ENCODE peak calls at places on chromosomes 1 and 21, in nine cellular contexts. One of them, this sample, is unnamed. For H3K27me3, the result is how much of the 10 kb centered on the place peaks cover.

GRCh38 chr1:216154063-216154462 is 269.2 kb downstream of the USH2A start:
- DNase-seq in esophagus muscularis mucosa: no peak
- DNase-seq in neural progenitor cell: no peak
- DNase-seq in CD8-positive, alpha-beta T cell: no peak
- DNase-seq in H9: no peak
- DNase-seq in lower lobe of right lung: no peak
- DNase-seq in upper lobe of right lung: no peak
- DNase-seq in transverse colon: no peak
- DNase-seq in spleen: no peak
- DNase-seq in this sample: no peak

GRCh38 chr1:244063498-244063897 is 12.4 kb downstream of the ZBTB18 start:
- DNase-seq in esophagus muscularis mucosa: no peak
- DNase-seq in neural progenitor cell: no peak
- DNase-seq in CD8-positive, alpha-beta T cell: no peak
- DNase-seq in H9: no peak
- DNase-seq in lower lobe of right lung: no peak
- DNase-seq in upper lobe of right lung: no peak
- DNase-seq in transverse colon: no peak
- DNase-seq in spleen: no peak
- DNase-seq in this sample: no peak

GRCh38 chr1:181397841-181398240 is 85.5 kb upstream of the CACNA1E start:
- DNase-seq in esophagus muscularis mucosa: no peak
- DNase-seq in neural progenitor cell: no peak
- DNase-seq in CD8-positive, alpha-beta T cell: no peak
- DNase-seq in H9: no peak
- DNase-seq in lower lobe of right lung: no peak
- DNase-seq in upper lobe of right lung: no peak
- DNase-seq in transverse colon: no peak
- DNase-seq in spleen: no peak
- DNase-seq in this sample: no peak

GRCh38 chr1:74584185-74584584 is 71.8 kb upstream of the LRRC53 start:
- DNase-seq in esophagus muscularis mucosa: no peak
- DNase-seq in neural progenitor cell: no peak
- DNase-seq in CD8-positive, alpha-beta T cell: no peak
- DNase-seq in H9: no peak
- DNase-seq in lower lobe of right lung: no peak
- DNase-seq in upper lobe of right lung: no peak
- DNase-seq in transverse colon: no peak
- DNase-seq in spleen: no peak
- DNase-seq in this sample: no peak

GRCh38 chr1:33045246-33045645 is 8.6 kb upstream of the AK2 start:
- DNase-seq in esophagus muscularis mucosa: no peak
- DNase-seq in neural progenitor cell: no peak
- DNase-seq in CD8-positive, alpha-beta T cell: no peak
- DNase-seq in H9: peak
- DNase-seq in lower lobe of right lung: no peak
- DNase-seq in upper lobe of right lung: no peak
- DNase-seq in transverse colon: peak
- DNase-seq in spleen: no peak
- DNase-seq in this sample: no peak

GRCh38 chr1:179351281-179351680 is 14.5 kb upstream of the AXDND1 start:
- DNase-seq in esophagus muscularis mucosa: no peak
- DNase-seq in neural progenitor cell: no peak
- DNase-seq in CD8-positive, alpha-beta T cell: no peak
- DNase-seq in H9: no peak
- DNase-seq in lower lobe of right lung: no peak
- DNase-seq in upper lobe of right lung: no peak
- DNase-seq in transverse colon: no peak
- DNase-seq in spleen: no peak
- DNase-seq in this sample: no peak

GRCh38 chr21:37564924-37565529 is 198.5 kb downstream of the DYRK1A start:
- DNase-seq in esophagus muscularis mucosa: peak
- DNase-seq in neural progenitor cell: peak
- DNase-seq in CD8-positive, alpha-beta T cell: no peak
- DNase-seq in H9: no peak
- DNase-seq in lower lobe of right lung: no peak
- DNase-seq in upper lobe of right lung: no peak
- DNase-seq in transverse colon: no peak
- DNase-seq in spleen: no peak
- DNase-seq in this sample: peak

GRCh38 chr1:197787056-197787455 is 11.8 kb upstream of the DENND1B start:
- DNase-seq in esophagus muscularis mucosa: no peak
- DNase-seq in neural progenitor cell: no peak
- DNase-seq in CD8-positive, alpha-beta T cell: no peak
- DNase-seq in H9: no peak
- DNase-seq in lower lobe of right lung: no peak
- DNase-seq in upper lobe of right lung: no peak
- DNase-seq in transverse colon: no peak
- DNase-seq in spleen: no peak
- DNase-seq in this sample: no peak

GRCh38 chr1:3331564-3331963 is 122.9 kb upstream of the ARHGEF16 start:
- DNase-seq in esophagus muscularis mucosa: no peak
- DNase-seq in neural progenitor cell: no peak
- DNase-seq in CD8-positive, alpha-beta T cell: no peak
- DNase-seq in H9: no peak
- DNase-seq in lower lobe of right lung: no peak
- DNase-seq in upper lobe of right lung: no peak
- DNase-seq in transverse colon: no peak
- DNase-seq in spleen: no peak
- DNase-seq in this sample: no peak

GRCh38 chr1:209456878-209457277 is 126.6 kb upstream of the CAMK1G start:
- DNase-seq in esophagus muscularis mucosa: no peak
- DNase-seq in neural progenitor cell: no peak
- DNase-seq in CD8-positive, alpha-beta T cell: no peak
- DNase-seq in H9: no peak
- DNase-seq in lower lobe of right lung: no peak
- DNase-seq in upper lobe of right lung: no peak
- DNase-seq in transverse colon: no peak
- DNase-seq in spleen: no peak
- DNase-seq in this sample: no peak

GRCh38 chr1:53390261-53390660 is 62.4 kb upstream of the LRP8 start:
- DNase-seq in esophagus muscularis mucosa: no peak
- DNase-seq in neural progenitor cell: no peak
- DNase-seq in CD8-positive, alpha-beta T cell: no peak
- DNase-seq in H9: no peak
- DNase-seq in lower lobe of right lung: peak
- DNase-seq in upper lobe of right lung: no peak
- DNase-seq in transverse colon: peak
- DNase-seq in spleen: peak
- DNase-seq in this sample: no peak

GRCh38 chr1:232292246-232292645 is 337.7 kb downstream of the SIPA1L2 start:
- DNase-seq in esophagus muscularis mucosa: no peak
- DNase-seq in neural progenitor cell: no peak
- DNase-seq in CD8-positive, alpha-beta T cell: no peak
- DNase-seq in H9: no peak
- DNase-seq in lower lobe of right lung: no peak
- DNase-seq in upper lobe of right lung: no peak
- DNase-seq in transverse colon: no peak
- DNase-seq in spleen: no peak
- DNase-seq in this sample: no peak

GRCh38 chr1:147452809-147453208 is 88.5 kb upstream of the BCL9 start:
- DNase-seq in esophagus muscularis mucosa: no peak
- DNase-seq in neural progenitor cell: no peak
- DNase-seq in CD8-positive, alpha-beta T cell: no peak
- DNase-seq in H9: no peak
- DNase-seq in lower lobe of right lung: no peak
- DNase-seq in upper lobe of right lung: no peak
- DNase-seq in transverse colon: no peak
- DNase-seq in spleen: no peak
- DNase-seq in this sample: no peak

GRCh38 chr1:54869173-54869851 is 17.7 kb downstream of the DHCR24 start:
- DNase-seq in esophagus muscularis mucosa: no peak
- DNase-seq in neural progenitor cell: no peak
- DNase-seq in CD8-positive, alpha-beta T cell: no peak
- DNase-seq in H9: no peak
- DNase-seq in lower lobe of right lung: no peak
- DNase-seq in upper lobe of right lung: peak
- DNase-seq in transverse colon: no peak
- DNase-seq in spleen: no peak
- DNase-seq in this sample: no peak

GRCh38 chr1:25727026-25727818 is 72.8 kb upstream of the SELENON start:
- DNase-seq in esophagus muscularis mucosa: no peak
- DNase-seq in neural progenitor cell: no peak
- DNase-seq in CD8-positive, alpha-beta T cell: no peak
- DNase-seq in H9: no peak
- DNase-seq in lower lobe of right lung: no peak
- DNase-seq in upper lobe of right lung: no peak
- DNase-seq in transverse colon: no peak
- DNase-seq in spleen: peak
- DNase-seq in this sample: no peak

GRCh38 chr1:69290266-69290665 is 277.5 kb upstream of the LRRC7 start:
- DNase-seq in esophagus muscularis mucosa: no peak
- DNase-seq in neural progenitor cell: no peak
- DNase-seq in CD8-positive, alpha-beta T cell: no peak
- DNase-seq in H9: no peak
- DNase-seq in lower lobe of right lung: no peak
- DNase-seq in upper lobe of right lung: no peak
- DNase-seq in transverse colon: no peak
- DNase-seq in spleen: no peak
- DNase-seq in this sample: peak

GRCh38 chr1:29271724-29272123 is 35.4 kb downstream of the PTPRU start:
- DNase-seq in esophagus muscularis mucosa: no peak
- DNase-seq in neural progenitor cell: peak
- DNase-seq in CD8-positive, alpha-beta T cell: no peak
- DNase-seq in H9: peak
- DNase-seq in lower lobe of right lung: peak
- DNase-seq in upper lobe of right lung: peak
- DNase-seq in transverse colon: peak
- DNase-seq in spleen: no peak
- DNase-seq in this sample: peak

GRCh38 chr1:219480011-219480410 is 132.9 kb downstream of the ZC3H11B start:
- DNase-seq in esophagus muscularis mucosa: no peak
- DNase-seq in neural progenitor cell: no peak
- DNase-seq in CD8-positive, alpha-beta T cell: no peak
- DNase-seq in H9: no peak
- DNase-seq in lower lobe of right lung: no peak
- DNase-seq in upper lobe of right lung: no peak
- DNase-seq in transverse colon: no peak
- DNase-seq in spleen: no peak
- DNase-seq in this sample: peak

GRCh38 chr1:227038401-227038800 is 98.3 kb downstream of the COQ8A start:
- DNase-seq in esophagus muscularis mucosa: no peak
- DNase-seq in neural progenitor cell: no peak
- DNase-seq in CD8-positive, alpha-beta T cell: no peak
- DNase-seq in H9: no peak
- DNase-seq in lower lobe of right lung: no peak
- DNase-seq in upper lobe of right lung: no peak
- DNase-seq in transverse colon: no peak
- DNase-seq in spleen: no peak
- DNase-seq in this sample: no peak

GRCh38 chr1:156857532-156857931 is 1.4 kb downstream of the INSRR start:
- DNase-seq in esophagus muscularis mucosa: no peak
- DNase-seq in neural progenitor cell: no peak
- DNase-seq in CD8-positive, alpha-beta T cell: no peak
- DNase-seq in H9: no peak
- DNase-seq in lower lobe of right lung: no peak
- DNase-seq in upper lobe of right lung: no peak
- DNase-seq in transverse colon: no peak
- DNase-seq in spleen: no peak
- DNase-seq in this sample: no peak
- H3K27me3 ChIP-seq in esophagus muscularis mucosa: under half
- H3K27me3 ChIP-seq in neural progenitor cell: half or more
- H3K27me3 ChIP-seq in CD8-positive, alpha-beta T cell: under half
- H3K27me3 ChIP-seq in H9: half or more
- H3K27me3 ChIP-seq in lower lobe of right lung: half or more
- H3K27me3 ChIP-seq in upper lobe of right lung: half or more
- H3K27me3 ChIP-seq in transverse colon: half or more
- H3K27me3 ChIP-seq in spleen: under half
- H3K27me3 ChIP-seq in this sample: under half

GRCh38 chr1:17440074-17440826 is 773 bp upstream of the RCC2 start:
- DNase-seq in esophagus muscularis mucosa: no peak
- DNase-seq in neural progenitor cell: peak
- DNase-seq in CD8-positive, alpha-beta T cell: no peak
- DNase-seq in H9: no peak
- DNase-seq in lower lobe of right lung: no peak
- DNase-seq in upper lobe of right lung: no peak
- DNase-seq in transverse colon: no peak
- DNase-seq in spleen: no peak
- DNase-seq in this sample: no peak

GRCh38 chr1:17440827-17441168 is 1.3 kb upstream of the RCC2 start:
- DNase-seq in esophagus muscularis mucosa: no peak
- DNase-seq in neural progenitor cell: no peak
- DNase-seq in CD8-positive, alpha-beta T cell: no peak
- DNase-seq in H9: no peak
- DNase-seq in lower lobe of right lung: no peak
- DNase-seq in upper lobe of right lung: no peak
- DNase-seq in transverse colon: no peak
- DNase-seq in spleen: no peak
- DNase-seq in this sample: no peak

GRCh38 chr1:17438176-17438976 is 1.1 kb downstream of the RCC2 start:
- DNase-seq in esophagus muscularis mucosa: peak
- DNase-seq in neural progenitor cell: peak
- DNase-seq in CD8-positive, alpha-beta T cell: peak
- DNase-seq in H9: peak
- DNase-seq in lower lobe of right lung: peak
- DNase-seq in upper lobe of right lung: peak
- DNase-seq in transverse colon: peak
- DNase-seq in spleen: peak
- DNase-seq in this sample: peak

GRCh38 chr1:17438977-17439249 is 564 bp downstream of the RCC2 start:
- DNase-seq in esophagus muscularis mucosa: no peak
- DNase-seq in neural progenitor cell: no peak
- DNase-seq in CD8-positive, alpha-beta T cell: no peak
- DNase-seq in H9: no peak
- DNase-seq in lower lobe of right lung: no peak
- DNase-seq in upper lobe of right lung: no peak
- DNase-seq in transverse colon: no peak
- DNase-seq in spleen: peak
- DNase-seq in this sample: no peak

GRCh38 chr1:17439250-17440073 is at the start of gene RCC2:
- DNase-seq in esophagus muscularis mucosa: no peak
- DNase-seq in neural progenitor cell: peak
- DNase-seq in CD8-positive, alpha-beta T cell: peak
- DNase-seq in H9: no peak
- DNase-seq in lower lobe of right lung: peak
- DNase-seq in upper lobe of right lung: peak
- DNase-seq in transverse colon: peak
- DNase-seq in spleen: peak
- DNase-seq in this sample: peak
- TF ChIP-seq CTCF in esophagus muscularis mucosa: no peak
- TF ChIP-seq CTCF in neural progenitor cell: peak
- TF ChIP-seq CTCF in CD8-positive, alpha-beta T cell: no peak
- TF ChIP-seq CTCF in H9: no peak
- TF ChIP-seq CTCF in lower lobe of right lung: no peak
- TF ChIP-seq CTCF in upper lobe of right lung: no peak
- TF ChIP-seq CTCF in transverse colon: no peak
- TF ChIP-seq CTCF in spleen: no peak
- TF ChIP-seq CTCF in this sample: peak

GRCh38 chr1:1058921-1059493 is 15.1 kb downstream of the RNF223 start:
- DNase-seq in esophagus muscularis mucosa: no peak
- DNase-seq in neural progenitor cell: peak
- DNase-seq in CD8-positive, alpha-beta T cell: no peak
- DNase-seq in H9: no peak
- DNase-seq in lower lobe of right lung: no peak
- DNase-seq in upper lobe of right lung: no peak
- DNase-seq in transverse colon: no peak
- DNase-seq in spleen: peak
- DNase-seq in this sample: no peak
- H3K27me3 ChIP-seq in esophagus muscularis mucosa: under half
- H3K27me3 ChIP-seq in neural progenitor cell: half or more
- H3K27me3 ChIP-seq in CD8-positive, alpha-beta T cell: under half
- H3K27me3 ChIP-seq in H9: under half
- H3K27me3 ChIP-seq in lower lobe of right lung: half or more
- H3K27me3 ChIP-seq in upper lobe of right lung: under half
- H3K27me3 ChIP-seq in transverse colon: half or more
- H3K27me3 ChIP-seq in spleen: under half
- H3K27me3 ChIP-seq in this sample: under half

GRCh38 chr21:41000838-41001237 is 153.9 kb upstream of the DSCAM start:
- DNase-seq in esophagus muscularis mucosa: no peak
- DNase-seq in neural progenitor cell: no peak
- DNase-seq in CD8-positive, alpha-beta T cell: no peak
- DNase-seq in H9: no peak
- DNase-seq in lower lobe of right lung: no peak
- DNase-seq in upper lobe of right lung: no peak
- DNase-seq in transverse colon: no peak
- DNase-seq in spleen: no peak
- DNase-seq in this sample: no peak
- TF ChIP-seq CTCF in esophagus muscularis mucosa: no peak
- TF ChIP-seq CTCF in neural progenitor cell: no peak
- TF ChIP-seq CTCF in CD8-positive, alpha-beta T cell: no peak
- TF ChIP-seq CTCF in H9: no peak
- TF ChIP-seq CTCF in lower lobe of right lung: no peak
- TF ChIP-seq CTCF in upper lobe of right lung: no peak
- TF ChIP-seq CTCF in transverse colon: no peak
- TF ChIP-seq CTCF in spleen: no peak
- TF ChIP-seq CTCF in this sample: no peak

This sample was measured in brain microvascular endothelial cell.